ENCODE peak calls at places on chromosomes 5 and 9, in six cellular contexts. M, L, P, X, H and T are unnamed samples.

GRCh38 chr5:167916706-167917105 is 374.7 kb upstream of the WWC1 start:
- DNase-seq in L (no peak), M (no peak), P (no peak), H (no peak), X (no peak), T (no peak)

GRCh38 chr5:9358961-9359686 is 186.8 kb downstream of the SEMA5A start:
- DNase-seq in L (no peak), H (no peak), P (peak; percentile 71), X (no peak), M (no peak), T (no peak)

GRCh38 chr9:87498816-87499454 is 1.3 kb downstream of the DAPK1 start:
- DNase-seq in P (no peak), M (no peak), L (no peak), X (no peak), H (no peak), T (no peak)

GRCh38 chr5:68251386-68251785 is 35.8 kb downstream of the PIK3R1 start:
- DNase-seq in P (no peak), M (no peak), X (no peak), H (peak; percentile 65), L (peak; percentile 18), T (no peak)

GRCh38 chr9:126957687-126958053 is 43.1 kb downstream of the RALGPS1 start:
- DNase-seq in X (no peak), L (no peak), M (no peak), H (no peak), P (peak; percentile 39), T (no peak)

GRCh38 chr5:39253211-39253610 is 33.8 kb upstream of the FYB1 start:
- DNase-seq in H (no peak), P (peak; percentile 39), X (no peak), L (no peak), M (no peak), T (no peak)

GRCh38 chr5:54063817-54064216 is 246.6 kb downstream of the ARL15 start:
- DNase-seq in P (no peak), M (no peak), L (no peak), X (peak; percentile 53), H (no peak), T (no peak)

GRCh38 chr9:129323376-129323998 is 145.4 kb upstream of the IER5L start:
- DNase-seq in P (no peak), M (no peak), X (no peak), L (no peak), H (no peak), T (no peak)

GRCh38 chr5:56161927-56162326 is 71.2 kb downstream of the ANKRD55 start:
- DNase-seq in H (no peak), L (peak; percentile 30), M (no peak), X (no peak), P (no peak), T (no peak)

GRCh38 chr5:24749701-24750100 is 104.9 kb upstream of the CDH10 start:
- DNase-seq in X (no peak), M (no peak), P (no peak), H (no peak), L (no peak), T (no peak)

DNA sequence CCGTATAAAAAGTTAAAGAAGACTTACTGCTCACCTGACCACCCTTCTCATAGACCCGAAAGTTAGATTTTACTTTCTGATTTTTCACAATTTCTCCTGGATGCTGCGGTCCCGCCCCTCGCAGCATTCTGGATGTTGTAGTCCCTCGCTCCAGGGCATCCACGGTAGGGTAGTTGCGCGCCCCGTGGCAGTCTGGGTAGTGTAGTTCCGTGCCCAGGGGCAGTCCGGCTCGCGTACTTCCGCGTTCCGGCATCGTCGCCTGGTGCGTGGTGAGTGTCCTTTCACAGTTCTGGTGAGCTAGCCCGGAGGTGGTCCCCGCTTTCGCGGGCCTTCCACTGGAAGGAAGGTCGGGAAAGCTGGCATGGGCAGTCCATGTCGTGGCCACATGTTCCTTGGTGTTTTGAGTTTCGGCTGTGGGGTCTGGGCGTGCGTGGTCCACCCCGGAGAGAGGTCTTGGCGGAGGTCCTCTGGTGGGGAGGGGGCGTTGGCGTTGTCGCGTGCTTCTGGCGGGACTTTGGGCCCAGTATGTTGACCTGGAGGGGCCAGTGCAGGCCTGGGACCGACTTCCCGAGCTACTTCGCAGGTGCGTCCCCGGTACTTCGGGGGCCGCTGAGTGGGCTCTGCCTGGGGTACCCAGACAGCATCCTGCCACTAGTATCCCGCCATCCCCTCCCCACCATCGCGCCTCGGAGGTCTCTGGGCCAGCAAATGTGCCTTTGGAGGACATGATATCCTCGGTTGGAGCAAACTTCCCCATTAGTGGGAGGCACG is at the start of gene ZNF169:
- DNase-seq in M (peak; percentile 86), P (peak; percentile 85), H (peak; percentile 85), X (peak; percentile 49), L (peak; percentile 89), T (peak; percentile 78)
- TF ChIP-seq CTCF in M (no peak), P (no peak), H (no peak), X (no peak), L (no peak), T (no peak)

DNA sequence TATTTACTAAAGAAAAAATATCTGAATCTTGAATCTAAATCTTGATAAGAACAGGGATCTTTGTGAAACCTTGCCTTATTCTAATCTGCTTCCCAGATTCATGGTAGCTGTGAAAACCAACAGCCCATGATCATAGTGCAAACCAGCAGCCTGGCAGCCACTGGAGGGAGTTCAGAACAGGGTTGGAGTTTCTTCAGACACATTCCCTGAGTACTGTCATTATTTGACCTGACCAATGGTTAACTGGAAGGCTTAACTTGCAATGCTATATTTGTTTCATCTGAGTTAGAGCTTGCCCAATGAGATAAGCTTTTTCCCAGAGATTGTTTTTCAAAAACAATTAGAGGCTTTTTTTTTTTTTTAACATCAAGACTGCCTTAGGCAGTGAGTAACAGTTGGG is 47.8 kb downstream of the LOX start:
- DNase-seq in P (no peak), X (no peak), M (no peak), L (no peak), H (no peak), T (no peak)
- TF ChIP-seq CTCF in P (no peak), X (peak; percentile 9), M (no peak), L (no peak), H (no peak), T (no peak)

DNA sequence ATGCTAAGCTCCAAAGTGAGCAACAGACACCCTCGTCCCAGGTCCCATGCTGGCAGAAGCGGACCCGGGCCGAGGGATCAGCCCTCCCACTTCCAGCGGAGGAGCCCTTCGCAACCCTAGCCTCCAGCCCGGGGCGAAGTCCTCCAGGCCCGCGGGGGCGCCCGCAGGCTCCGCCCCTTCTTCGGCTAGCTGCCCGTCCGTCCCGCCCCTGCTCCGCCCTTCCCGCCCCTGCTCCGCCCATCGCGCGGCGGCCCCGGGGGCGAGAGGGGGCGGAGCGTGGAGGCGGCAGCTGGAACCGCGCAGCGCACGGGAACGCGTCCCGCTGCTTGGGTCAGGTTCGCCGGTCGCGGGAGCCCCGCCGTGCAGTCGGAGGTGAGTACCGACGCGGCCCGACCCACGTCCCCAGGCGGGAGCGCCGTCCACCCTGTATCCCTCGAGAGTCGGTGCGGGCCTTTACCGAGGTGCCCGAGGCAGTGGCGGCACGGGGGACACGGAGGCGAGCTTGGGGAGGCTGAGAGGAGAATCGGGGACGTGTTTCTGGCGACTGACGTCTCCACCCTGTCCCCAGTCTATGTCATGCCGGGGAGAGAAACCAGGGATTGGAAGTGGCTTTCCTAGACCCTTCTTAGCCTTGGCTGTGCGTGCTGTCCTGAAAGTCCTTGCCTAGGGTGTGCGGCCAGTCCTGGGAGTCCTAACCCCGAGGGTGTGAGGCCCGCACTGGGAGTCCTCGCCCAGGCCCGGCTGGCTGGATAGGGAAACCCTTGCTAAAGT is at the start of gene ACO1:
- DNase-seq in L (peak; percentile 95), X (peak; percentile 60), M (peak; percentile 88), H (peak; percentile 81), P (peak; percentile 81), T (peak; percentile 92)
- TF ChIP-seq CTCF in L (peak; percentile 10), X (no peak), M (no peak), H (no peak), P (no peak), T (no peak)

GRCh38 chr5:122846051-122846567 is 696 bp downstream of the SNX24 start:
- DNase-seq in M (no peak), X (no peak), H (no peak), L (peak; percentile 4), P (peak; percentile 89), T (no peak)
- TF ChIP-seq CTCF in M (no peak), X (no peak), H (no peak), L (no peak), P (no peak), T (no peak)